ENCODE peak calls at places on chromosomes 12 and 14, in four cellular contexts. J is stimulated activated CD4-positive, alpha-beta T cell treated with anti-CD3 and anti-CD28 coated beads, Interleukin-15, amount 100 ng/mL, for 1 hour; U is mucosa of gallbladder; N is heart right ventricle. C is an unnamed sample.

GRCh38 chr12:106362971-106363370 is 5.4 kb downstream of the POLR3B start:
- DNase-seq in N (no peak), U (no peak), J (no peak), C (no peak)

GRCh38 chr14:77342726-77343397 is 22.0 kb downstream of the GSTZ1 start:
- DNase-seq in U (no peak), N (no peak), J (no peak), C (no peak)

GRCh38 chr12:106035421-106035820 is 103.3 kb downstream of the NUAK1 start:
- DNase-seq in N (no peak), U (no peak), J (no peak), C (no peak)

GRCh38 chr12:108595711-108596647 is 1.9 kb downstream of the TMEM119 start:
- DNase-seq in J (no peak), U (no peak), N (no peak), C (no peak)

GRCh38 chr12:104049278-104050257 is at the start of gene GLT8D2:
- DNase-seq in J (no peak), N (peak), U (peak), C (peak)

GRCh38 chr14:55373784-55374725 is 37.6 kb downstream of the ATG14 start:
- DNase-seq in N (no peak), J (no peak), U (no peak), C (no peak)

GRCh38 chr14:100104523-100105300 is 39.5 kb downstream of the EVL start:
- DNase-seq in N (no peak), J (no peak), U (no peak), C (no peak)

GRCh38 chr12:50302686-50303085 is 19.4 kb upstream of the LIMA1 start:
- DNase-seq in N (no peak), J (no peak), U (no peak), C (peak)

GRCh38 chr14:73209943-73210342 is 27.4 kb upstream of the PAPLN start:
- DNase-seq in J (no peak), U (no peak), N (no peak), C (no peak)

GRCh38 chr14:58299665-58300202 is 1.4 kb downstream of the ARID4A start:
- DNase-seq in J (no peak), U (no peak), N (no peak), C (peak)

GRCh38 chr14:93892923-93893549 is 34.1 kb upstream of the FAM181A start:
- DNase-seq in J (peak), U (peak), N (peak), C (peak)

GRCh38 chr12:52715416-52715815 is 12.1 kb upstream of the KRT77 start:
- DNase-seq in U (no peak), J (no peak), N (no peak), C (no peak)

GRCh38 chr12:12357697-12358476 is 1.0 kb downstream of the BORCS5 start:
- DNase-seq in U (no peak), N (no peak), J (no peak), C (no peak)

GRCh38 chr12:98735821-98736220 is 90.7 kb downstream of the APAF1 start:
- DNase-seq in J (no peak), U (no peak), N (no peak), C (no peak)

GRCh38 chr14:58638231-58639205 is 756 bp downstream of the DACT1 start:
- DNase-seq in J (peak), U (no peak), N (peak), C (peak)

GRCh38 chr14:80427101-80427500 is 215.8 kb upstream of the DIO2 start:
- DNase-seq in N (no peak), U (no peak), J (no peak), C (no peak)

GRCh38 chr12:31323466-31324115 is 2.4 kb downstream of the SINHCAF start:
- DNase-seq in U (peak), J (peak), N (peak), C (peak)

GRCh38 chr12:18696971-18697602 is 40.7 kb downstream of the PLCZ1 start:
- DNase-seq in N (no peak), U (no peak), J (no peak), C (peak)

GRCh38 chr12:100404769-100405407 is 48.0 kb downstream of the SLC17A8 start:
- DNase-seq in U (no peak), J (no peak), N (no peak), C (no peak)

GRCh38 chr12:32661706-32662105 is 17.4 kb upstream of the DNM1L start:
- DNase-seq in U (no peak), J (no peak), N (no peak), C (no peak)

GRCh38 chr14:64387232-64387737 is 868 bp upstream of the MTHFD1 start:
- DNase-seq in J (no peak), U (peak), N (no peak), C (peak)

GRCh38 chr12:120013659-120014380 is 24.8 kb downstream of the BICDL1 start:
- DNase-seq in J (no peak), U (no peak), N (no peak), C (no peak)

GRCh38 chr14:29236401-29236800 is 469.8 kb downstream of the FOXG1 start:
- DNase-seq in U (no peak), J (no peak), N (no peak), C (no peak)

GRCh38 chr14:81199084-81199483 is 21.7 kb downstream of the GTF2A1 start:
- DNase-seq in U (no peak), N (no peak), J (no peak), C (no peak)

GRCh38 chr14:60655114-60655897 is 6.0 kb upstream of the SIX1 start:
- DNase-seq in U (no peak), J (no peak), N (no peak), C (no peak)

GRCh38 chr14:57382283-57382682 is 8.1 kb upstream of the NAA30 start:
- DNase-seq in J (no peak), N (no peak), U (no peak), C (peak)

GRCh38 chr12:92457458-92458195 is 245.2 kb upstream of the PLEKHG7 start:
- DNase-seq in J (no peak), N (no peak), U (no peak), C (no peak)

GRCh38 chr12:109732321-109733305 is 19.0 kb downstream of the FAM222A start:
- DNase-seq in U (no peak), J (no peak), N (no peak), C (no peak)

GRCh38 chr14:93937519-93937918 is 10.4 kb downstream of the FAM181A start:
- DNase-seq in U (no peak), N (no peak), J (no peak), C (no peak)

GRCh38 chr14:52951730-52952481 is 1.1 kb upstream of the FERMT2 start:
- DNase-seq in J (no peak), U (peak), N (peak), C (peak)

GRCh38 chr14:54664961-54665360 is 98.0 kb downstream of the SAMD4A start:
- DNase-seq in J (no peak), U (no peak), N (no peak), C (no peak)